ENCODE peak calls at places on chromosomes 1 and 21, in seven cellular contexts. N is brain microvascular endothelial cell, S is fibroblast of lung, P is uterus, V is hepatocyte, Y is astrocyte of the spinal cord, L is foreskin fibroblast. Z is an unnamed sample.

GRCh38 chr1:15848143-15848928 is 829 bp downstream of the SPEN start:
- DNase-seq in N (peak), S (peak), P (peak), V (peak), Y (peak), L (no peak), Z (no peak)

GRCh38 chr1:51410568-51411460 is 80.5 kb upstream of the TTC39A start:
- DNase-seq in N (peak), S (peak), P (no peak), V (no peak), Y (peak), L (no peak), Z (no peak)

GRCh38 chr1:233313434-233314155 is 13.9 kb upstream of the MAP3K21 start:
- DNase-seq in N (no peak), S (no peak), P (no peak), V (no peak), Y (no peak), L (no peak), Z (no peak)

GRCh38 chr1:10724511-10724910 is 71.9 kb downstream of the CASZ1 start:
- DNase-seq in N (no peak), S (no peak), P (no peak), V (no peak), Y (no peak), L (no peak), Z (no peak)

GRCh38 chr1:97680460-97680859 is 240.4 kb downstream of the DPYD start:
- DNase-seq in N (no peak), S (peak), P (no peak), V (no peak), Y (no peak), L (no peak), Z (no peak)

GRCh38 chr1:17027403-17027802 is 15.7 kb upstream of the ATP13A2 start:
- DNase-seq in N (no peak), S (no peak), P (no peak), V (no peak), Y (no peak), L (no peak), Z (no peak)

GRCh38 chr1:94199398-94199797 is 38.0 kb downstream of the ARHGAP29 start:
- DNase-seq in N (no peak), S (no peak), P (no peak), V (no peak), Y (no peak), L (no peak), Z (no peak)

GRCh38 chr1:111452581-111452980 is 3.3 kb downstream of the ATP5PB start:
- DNase-seq in N (no peak), S (no peak), P (no peak), V (no peak), Y (no peak), L (no peak), Z (no peak)

GRCh38 chr1:79929356-79929755 is 922.8 kb upstream of the ADGRL4 start:
- DNase-seq in N (no peak), S (peak), P (no peak), V (no peak), Y (peak), L (peak), Z (no peak)

GRCh38 chr21:35400233-35400939 is 351.3 kb upstream of the RUNX1 start:
- DNase-seq in N (peak), S (peak), P (no peak), V (peak), Y (peak), L (peak), Z (peak)

GRCh38 chr1:157932082-157932481 is 61.4 kb upstream of the KIRREL1 start:
- DNase-seq in N (no peak), S (peak), P (no peak), V (no peak), Y (peak), L (peak), Z (no peak)

GRCh38 chr1:111570781-111571181 is 48.8 kb upstream of the RAP1A start:
- DNase-seq in N (no peak), S (peak), P (no peak), V (no peak), Y (no peak), L (no peak), Z (no peak)

GRCh38 chr21:36171741-36172331 is 15.2 kb downstream of the DOP1B start:
- DNase-seq in N (no peak), S (no peak), P (no peak), V (no peak), Y (no peak), L (no peak), Z (no peak)

GRCh38 chr1:172753964-172754363 is 95.1 kb downstream of the FASLG start:
- DNase-seq in N (no peak), S (no peak), P (no peak), V (no peak), Y (no peak), L (no peak), Z (no peak)

GRCh38 chr1:159015440-159015909 is 5.8 kb downstream of the IFI16 start:
- DNase-seq in N (peak), S (peak), P (peak), V (peak), Y (peak), L (peak), Z (no peak)

GRCh38 chr1:195886000-195886399 is 722.2 kb downstream of the KCNT2 start:
- DNase-seq in N (no peak), S (no peak), P (no peak), V (no peak), Y (no peak), L (no peak), Z (no peak)

GRCh38 chr1:119743776-119744597 is 24.7 kb downstream of the HMGCS2 start:
- DNase-seq in N (peak), S (peak), P (peak), V (peak), Y (peak), L (peak), Z (peak)

GRCh38 chr21:45387506-45387905 is 17.5 kb upstream of the COL18A1 start:
- DNase-seq in N (no peak), S (no peak), P (peak), V (no peak), Y (no peak), L (no peak), Z (no peak)
- H3K4me3 ChIP-seq in N (no peak), S (no peak), P (no peak), V (no peak), Y (no peak), L (no peak), Z (no peak)

DNA sequence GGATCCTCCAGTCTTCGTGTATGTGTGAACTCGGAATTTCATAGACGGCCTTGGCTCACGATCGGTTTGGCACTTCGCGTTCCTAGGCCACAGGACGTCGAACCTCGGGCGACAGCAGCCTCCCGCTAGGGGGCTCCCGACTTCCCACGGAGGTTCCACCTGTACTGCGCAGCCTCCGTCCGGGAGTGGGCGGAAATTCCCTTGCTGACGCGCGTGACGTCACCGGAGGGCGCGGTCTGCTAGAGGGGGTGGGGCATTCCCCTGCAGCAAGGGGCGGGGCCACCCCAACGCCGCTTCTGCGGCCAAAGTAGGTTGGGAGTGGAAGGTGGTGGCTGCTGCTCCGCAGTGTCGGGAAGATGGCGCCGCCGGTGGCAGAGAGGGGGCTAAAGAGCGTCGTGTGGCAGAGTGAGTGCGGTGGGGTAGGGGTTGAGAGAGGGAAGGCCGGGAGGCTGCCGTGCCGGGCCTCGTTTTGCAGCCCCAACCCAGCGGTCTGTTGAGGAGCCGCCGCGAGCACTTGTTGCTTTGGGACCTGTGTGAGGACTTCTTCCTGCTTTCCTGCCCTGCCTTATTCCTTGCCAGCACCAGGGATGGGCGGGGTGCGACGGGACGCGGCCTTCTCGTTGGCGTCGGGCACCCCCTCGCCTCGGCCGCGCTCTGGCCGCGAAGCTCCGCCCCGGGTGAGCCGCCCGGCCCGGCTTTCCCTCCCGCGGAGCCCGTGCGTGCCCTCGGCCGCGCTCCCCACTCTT is at the start of gene STXBP3:
- DNase-seq in N (peak), S (peak), P (peak), V (peak), Y (peak), L (peak), Z (peak)
- TF ChIP-seq CTCF in N (peak), S (peak), P (peak), V (peak), Y (peak), L (peak), Z (peak)

GRCh38 chr1:100187912-100188311 is 9.9 kb upstream of the LRRC39 start:
- DNase-seq in N (no peak), S (peak), P (peak), V (peak), Y (peak), L (no peak), Z (peak)

GRCh38 chr1:100184536-100184935 is 6.5 kb upstream of the LRRC39 start:
- DNase-seq in N (no peak), S (no peak), P (no peak), V (no peak), Y (no peak), L (no peak), Z (no peak)

GRCh38 chr1:100183370-100183769 is 5.3 kb upstream of the LRRC39 start:
- DNase-seq in N (no peak), S (no peak), P (no peak), V (no peak), Y (no peak), L (no peak), Z (no peak)

GRCh38 chr1:100188617-100189016 is 10.6 kb upstream of the LRRC39 start:
- DNase-seq in N (peak), S (peak), P (no peak), V (no peak), Y (peak), L (peak), Z (peak)
- H3K4me3 ChIP-seq in N (no peak), S (no peak), P (no peak), V (no peak), Y (no peak), L (no peak), Z (no peak)

DNA sequence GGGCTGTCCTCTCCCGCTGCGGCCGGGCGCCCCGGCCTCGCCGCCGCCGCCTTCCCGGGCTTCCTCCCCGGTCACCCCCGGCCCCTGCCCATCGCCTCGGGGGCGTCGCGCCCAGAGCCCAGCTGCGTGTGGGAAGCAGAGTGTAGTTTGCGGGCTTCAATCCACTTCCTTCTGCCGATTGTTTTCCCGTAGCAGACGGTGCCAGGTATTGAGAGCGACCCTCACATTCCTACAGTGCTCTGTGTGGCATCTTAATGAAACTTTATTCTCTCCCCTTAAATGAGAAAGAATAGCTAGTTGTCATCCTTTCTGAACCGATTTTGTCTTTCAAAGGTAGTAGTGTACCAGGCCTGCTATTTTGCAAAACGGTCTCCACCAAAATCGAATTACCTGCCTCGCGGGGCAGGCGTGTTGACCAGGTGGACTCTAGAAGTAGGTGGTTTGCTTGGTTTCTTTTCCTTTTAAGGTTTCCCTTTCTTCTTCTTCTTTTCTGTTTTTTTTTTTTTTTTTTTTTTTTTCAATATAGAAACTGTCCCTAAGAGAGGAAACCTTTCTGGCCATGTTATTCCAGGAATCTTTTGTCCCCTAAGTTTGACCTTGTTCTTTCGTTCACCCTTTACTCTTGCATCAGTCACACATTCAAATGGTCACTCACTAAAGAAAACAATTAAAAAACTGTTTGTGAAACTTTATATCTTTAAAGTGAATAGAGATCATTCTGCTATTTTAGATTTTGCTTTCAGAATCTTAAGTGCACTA is 881 bp downstream of the USP25 start:
- DNase-seq in N (no peak), S (no peak), P (no peak), V (peak), Y (no peak), L (no peak), Z (no peak)
- TF ChIP-seq CTCF in N (no peak), S (no peak), P (no peak), V (no peak), Y (no peak), L (no peak), Z (no peak)

GRCh38 chr1:101293461-101294045 is 56.7 kb downstream of the S1PR1 start:
- DNase-seq in N (peak), S (peak), P (no peak), V (no peak), Y (peak), L (no peak), Z (peak)

GRCh38 chr1:101290922-101291561 is 54.2 kb downstream of the S1PR1 start:
- DNase-seq in N (no peak), S (no peak), P (no peak), V (no peak), Y (no peak), L (no peak), Z (no peak)

GRCh38 chr1:101290119-101290921 is 53.5 kb downstream of the S1PR1 start:
- DNase-seq in N (no peak), S (no peak), P (no peak), V (no peak), Y (peak), L (no peak), Z (no peak)

GRCh38 chr1:101288491-101288944 is 51.7 kb downstream of the S1PR1 start:
- DNase-seq in N (peak), S (peak), P (peak), V (peak), Y (peak), L (peak), Z (peak)

DNA sequence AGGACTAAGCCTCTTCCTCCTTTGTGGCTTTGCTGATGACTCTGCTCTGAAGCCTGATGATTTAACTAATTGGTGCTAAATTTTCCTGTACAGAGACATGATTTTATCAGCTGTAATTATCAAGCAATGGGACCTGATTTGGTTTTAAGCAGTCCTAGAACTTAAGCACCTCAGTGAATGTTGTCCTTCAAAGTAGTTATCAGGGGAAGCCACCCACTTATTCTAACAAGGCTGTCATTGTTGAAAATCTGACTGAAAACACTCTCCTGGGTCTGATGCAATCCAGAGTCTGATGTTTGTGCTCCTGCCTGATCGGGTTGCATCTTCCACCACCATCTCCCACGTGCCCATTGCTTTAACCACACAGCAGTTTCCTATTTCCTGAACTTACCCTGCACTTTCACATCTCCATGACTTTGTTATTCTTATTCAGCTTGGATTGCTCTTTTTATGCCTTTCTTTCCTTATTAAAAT is 54.8 kb downstream of the S1PR1 start:
- DNase-seq in N (peak), S (peak), P (no peak), V (peak), Y (peak), L (peak), Z (peak)
- H3K4me3 ChIP-seq in N (no peak), S (no peak), P (no peak), V (no peak), Y (no peak), L (no peak), Z (no peak)

GRCh38 chr1:152048641-152048970 is 11.8 kb upstream of the S100A11 start:
- DNase-seq in N (no peak), S (no peak), P (no peak), V (no peak), Y (no peak), L (no peak), Z (no peak)

GRCh38 chr1:152052606-152053005 is 15.8 kb upstream of the S100A11 start:
- DNase-seq in N (peak), S (peak), P (peak), V (peak), Y (peak), L (peak), Z (peak)

GRCh38 chr1:152049291-152050073 is 12.7 kb upstream of the S100A11 start:
- DNase-seq in N (no peak), S (peak), P (no peak), V (no peak), Y (no peak), L (peak), Z (no peak)

GRCh38 chr1:152053375-152053774 is 16.6 kb upstream of the S100A11 start:
- DNase-seq in N (no peak), S (no peak), P (no peak), V (no peak), Y (no peak), L (no peak), Z (no peak)

GRCh38 chr1:152050886-152051764 is 14.3 kb upstream of the S100A11 start:
- DNase-seq in N (no peak), S (peak), P (no peak), V (no peak), Y (no peak), L (no peak), Z (no peak)
- TF ChIP-seq CTCF in N (no peak), S (no peak), P (no peak), V (no peak), Y (no peak), L (no peak), Z (no peak)

DNA sequence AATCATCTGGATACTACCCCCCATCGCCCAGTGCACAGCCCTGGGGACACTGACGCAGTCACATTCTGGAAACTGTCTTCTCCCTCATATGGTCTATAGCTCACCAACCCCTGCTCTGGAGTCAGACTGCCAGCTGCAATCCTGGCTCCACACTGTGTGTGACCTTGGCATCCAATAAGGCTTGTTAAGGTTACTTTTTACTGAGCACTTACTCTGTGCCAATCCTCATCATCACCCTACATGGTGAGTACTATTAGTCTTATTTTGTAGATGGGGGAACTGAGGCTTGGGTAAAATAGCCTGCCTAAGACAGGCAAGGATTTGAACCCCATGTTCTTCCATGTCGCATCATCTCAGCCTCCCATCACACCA is 34.9 kb downstream of the AHDC1 start:
- DNase-seq in N (no peak), S (no peak), P (no peak), V (no peak), Y (no peak), L (peak), Z (no peak)
- H3K4me3 ChIP-seq in N (no peak), S (no peak), P (peak), V (no peak), Y (no peak), L (no peak), Z (no peak)

DNA sequence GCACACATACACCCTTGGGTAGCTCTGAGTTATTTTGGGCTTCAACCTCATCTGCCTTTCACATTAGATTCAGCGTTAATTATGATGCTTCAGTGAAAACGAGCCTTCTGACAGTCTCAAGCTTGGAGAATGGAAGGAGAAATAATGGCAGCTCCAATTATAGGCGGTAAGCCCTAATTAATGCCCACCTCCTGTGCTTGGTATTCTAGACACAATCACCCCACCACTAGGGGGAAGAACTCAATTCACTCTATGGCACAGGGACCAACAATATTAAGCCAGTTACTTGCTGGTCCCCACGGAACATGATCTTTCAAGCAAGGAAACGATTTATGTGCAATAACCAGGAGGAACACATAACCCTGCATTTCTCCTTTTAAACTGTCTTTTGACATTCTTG is 397.9 kb downstream of the BRINP2 start:
- DNase-seq in N (no peak), S (no peak), P (no peak), V (no peak), Y (no peak), L (no peak), Z (no peak)
- TF ChIP-seq CTCF in N (peak), S (no peak), P (no peak), V (no peak), Y (no peak), L (no peak), Z (no peak)